ENCODE peak calls at places on chromosome 22, in eight cellular contexts. I, O, A, J, V, U, Q and B are unnamed samples.
A peak's percentile ranks its signal among the peaks of the same experiment; 100 is the strongest.

GRCh38 chr22:46625843-46626349 is 5.7 kb downstream of the GRAMD4 start:
- DNase-seq in U (no peak), J (no peak), I (no peak), A (no peak), V (no peak), Q (no peak), O (no peak), B (no peak)

GRCh38 chr22:48799227-48799970 is 1028.3 kb downstream of the BRD1 start:
- DNase-seq in U (peak; percentile 10), Q (no peak), V (peak; percentile 5), I (no peak), A (no peak), J (no peak), O (no peak), B (no peak)

GRCh38 chr22:28810839-28811491 is 10.6 kb upstream of the XBP1 start:
- DNase-seq in A (no peak), J (no peak), V (peak; percentile 60), Q (peak; percentile 23), O (peak; percentile 40), I (no peak), U (no peak), B (no peak)

GRCh38 chr22:47328550-47329243 is 566.2 kb downstream of the TBC1D22A start:
- DNase-seq in Q (peak; percentile 15), J (peak; percentile 97), A (peak; percentile 89), O (peak; percentile 16), I (peak; percentile 34), V (peak; percentile 70), U (no peak), B (no peak)

GRCh38 chr22:48832592-48832991 is 995.1 kb downstream of the BRD1 start:
- DNase-seq in I (no peak), U (no peak), V (no peak), O (no peak), A (no peak), Q (no peak), J (no peak), B (no peak)

GRCh38 chr22:19644314-19645223 is 69.7 kb upstream of the SEPTIN5 start:
- DNase-seq in V (peak; percentile 69), Q (no peak), O (no peak), J (peak; percentile 14), U (no peak), A (no peak), I (peak; percentile 19), B (no peak)

GRCh38 chr22:30047364-30047738 is 32.9 kb upstream of the HORMAD2 start:
- DNase-seq in U (no peak), I (no peak), A (no peak), O (no peak), Q (no peak), J (peak; percentile 15), V (no peak), B (peak; percentile 43)

GRCh38 chr22:30004101-30004500 is 76.2 kb upstream of the HORMAD2 start:
- DNase-seq in V (no peak), O (no peak), Q (no peak), U (no peak), A (no peak), I (no peak), J (no peak), B (no peak)

GRCh38 chr22:25750569-25751173 is 8.7 kb downstream of the MYO18B start:
- DNase-seq in O (no peak), A (no peak), J (no peak), U (no peak), I (no peak), V (no peak), Q (no peak), B (no peak)

GRCh38 chr22:49702068-49702397 is 125.6 kb downstream of the BRD1 start:
- DNase-seq in Q (no peak), I (no peak), V (no peak), A (no peak), J (no peak), U (no peak), O (no peak), B (no peak)

GRCh38 chr22:40637181-40638150 is 947 bp upstream of the MRTFA start:
- DNase-seq in J (no peak), I (no peak), Q (peak; percentile 25), A (no peak), V (peak; percentile 66), U (no peak), O (peak; percentile 56), B (peak; percentile 63)

GRCh38 chr22:36374603-36375024 is 13.2 kb downstream of the MYH9 start:
- DNase-seq in J (no peak), I (no peak), U (no peak), V (no peak), A (no peak), Q (no peak), O (no peak), B (no peak)

GRCh38 chr22:47218671-47219070 is 456.2 kb downstream of the TBC1D22A start:
- DNase-seq in A (no peak), U (no peak), J (no peak), Q (no peak), I (no peak), O (no peak), V (peak; percentile 35), B (no peak)

GRCh38 chr22:36065775-36066544 is 37.3 kb upstream of the RBFOX2 start:
- DNase-seq in A (peak; percentile 84), O (peak; percentile 96), U (peak; percentile 80), V (peak; percentile 97), Q (peak; percentile 92), J (peak; percentile 95), I (peak; percentile 91), B (peak; percentile 97)

GRCh38 chr22:26751217-26751616 is 93.8 kb downstream of the MIAT start:
- DNase-seq in Q (peak; percentile 48), A (no peak), O (no peak), U (no peak), I (no peak), J (no peak), V (peak; percentile 62), B (peak; percentile 62)

GRCh38 chr22:33922268-33922667 is 2.0 kb upstream of the LARGE1 start:
- DNase-seq in Q (peak; percentile 21), I (no peak), J (peak; percentile 32), A (peak; percentile 21), O (peak; percentile 18), U (peak; percentile 36), V (peak; percentile 64), B (peak; percentile 46)

GRCh38 chr22:49239264-49240015 is 588.2 kb downstream of the BRD1 start:
- DNase-seq in Q (no peak), O (no peak), U (no peak), A (no peak), V (peak; percentile 25), J (no peak), I (no peak), B (no peak)

GRCh38 chr22:35970601-35971417 is 57.8 kb downstream of the RBFOX2 start:
- DNase-seq in V (no peak), Q (no peak), A (no peak), I (no peak), J (no peak), O (no peak), U (no peak), B (peak; percentile 65)

GRCh38 chr22:43090130-43090789 is 1.1 kb upstream of the TTLL1 start:
- DNase-seq in O (peak; percentile 79), U (no peak), I (peak; percentile 53), J (peak; percentile 86), A (peak; percentile 80), V (peak; percentile 84), Q (peak; percentile 62), B (peak; percentile 52)

DNA sequence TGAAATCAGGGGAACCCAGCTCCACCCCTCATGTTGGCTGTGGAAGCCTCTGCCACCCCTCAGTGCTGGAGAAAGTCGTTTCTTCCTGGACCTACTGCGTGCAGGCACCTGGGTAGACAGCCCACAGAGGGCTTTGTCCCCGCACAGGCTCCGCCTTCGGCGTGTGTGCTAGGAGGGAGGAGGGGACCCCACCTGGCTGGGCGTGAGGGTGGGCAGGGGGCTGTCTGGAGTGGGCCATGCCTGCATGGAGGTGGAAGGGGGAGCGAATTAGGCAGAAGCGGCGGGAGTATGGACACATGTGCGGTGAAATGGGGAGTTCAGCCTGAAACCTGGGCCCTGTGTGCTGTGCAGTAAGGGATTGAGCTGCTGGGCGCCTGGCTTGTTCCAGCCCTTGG is 49.3 kb downstream of the FBLN1 start:
- DNase-seq in A (no peak), O (no peak), Q (no peak), U (no peak), I (no peak), V (no peak), J (no peak), B (no peak)
- H3K27ac ChIP-seq in A (no peak overlapping the region), O (peak overlapping the region; percentile 38), Q (peak overlapping the region; percentile 77), U (peak overlapping the region; percentile 22), I (no peak overlapping the region), V (no peak overlapping the region), J (peak overlapping the region; percentile 16), B (no peak overlapping the region)

GRCh38 chr22:24525416-24526037 is 29.4 kb downstream of the GUCD1 start:
- DNase-seq in I (peak; percentile 77), Q (peak; percentile 76), V (peak; percentile 95), J (peak; percentile 71), U (peak; percentile 62), A (peak; percentile 74), O (peak; percentile 87), B (peak; percentile 75)
- TF ChIP-seq CTCF in I (peak; percentile 93), Q (peak; percentile 88), V (peak; percentile 74), J (peak; percentile 92), U (peak; percentile 84), A (peak; percentile 96), O (peak; percentile 71), B (peak; percentile 68)

GRCh38 chr22:37634505-37635002 is 4.9 kb upstream of the SH3BP1 start:
- DNase-seq in V (no peak), J (no peak), O (no peak), A (no peak), U (no peak), Q (no peak), I (peak; percentile 68), B (no peak)
- H3K4me3 ChIP-seq in V (no peak overlapping the region), J (no peak overlapping the region), O (no peak overlapping the region), A (no peak overlapping the region), U (peak overlapping the region; percentile 43), Q (peak overlapping the region; percentile 27), I (no peak overlapping the region), B (no peak overlapping the region)

GRCh38 chr22:23500508-23501208 is 79.4 kb downstream of the IGLL1 start:
- DNase-seq in U (no peak), A (no peak), Q (no peak), I (peak; percentile 87), V (no peak), O (no peak), J (no peak), B (no peak)
- H3K27ac ChIP-seq in U (no peak overlapping the region), A (no peak overlapping the region), Q (no peak overlapping the region), I (no peak overlapping the region), V (no peak overlapping the region), O (no peak overlapping the region), J (no peak overlapping the region), B (no peak overlapping the region)

DNA sequence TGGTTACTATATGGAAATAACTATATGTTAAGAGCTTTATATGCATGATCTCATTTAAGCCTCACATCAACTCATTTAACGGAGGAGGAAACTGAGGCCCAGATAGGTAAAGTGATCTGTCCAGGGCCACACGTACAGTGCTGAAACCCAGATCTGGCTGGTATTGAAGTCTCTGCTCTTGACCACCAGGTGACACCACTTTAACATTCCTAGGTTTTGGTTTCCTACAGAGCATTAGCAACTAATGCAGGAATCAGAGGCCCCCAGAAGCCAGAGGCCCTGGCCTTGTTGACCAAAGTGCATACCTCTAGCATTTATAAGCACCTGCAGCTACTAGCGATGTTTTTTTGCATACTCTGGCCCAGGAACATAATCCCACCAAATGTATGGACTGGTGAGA is 12.9 kb upstream of the LIMK2 start:
- DNase-seq in V (no peak), A (no peak), Q (no peak), U (no peak), J (no peak), O (no peak), I (no peak), B (no peak)
- TF ChIP-seq CTCF in V (no peak), A (peak; percentile 28), Q (no peak), U (no peak), J (no peak), O (no peak), I (peak; percentile 22), B (no peak)